ENCODE peak calls at places on chromosomes 11 and 22, in four cellular contexts. J is heart left ventricle, B is SJSA1, Z is spleen. W is an unnamed sample.
A peak's percentile ranks its signal among the peaks of the same experiment; 100 is the strongest.

GRCh38 chr11:83241291-83241946 is 44.7 kb downstream of the CCDC90B start:
- DNase-seq in Z (no peak), B (no peak), J (peak; percentile 52), W (peak; percentile 31)

GRCh38 chr11:113806403-113806802 is 26.8 kb downstream of the CLDN25 start:
- DNase-seq in J (no peak), B (peak; percentile 3), Z (no peak), W (no peak)

GRCh38 chr11:76854709-76855108 is 6.0 kb upstream of the ACER3 start:
- DNase-seq in Z (no peak), B (no peak), J (no peak), W (no peak)

GRCh38 chr11:36010010-36010740 is 66.3 kb downstream of the LDLRAD3 start:
- DNase-seq in B (no peak), Z (no peak), J (no peak), W (no peak)

GRCh38 chr11:79122759-79123158 is 318.1 kb downstream of the TENM4 start:
- DNase-seq in Z (no peak), J (no peak), B (no peak), W (peak; percentile 49)

GRCh38 chr11:86523738-86524602 is 148.4 kb downstream of the ME3 start:
- DNase-seq in J (no peak), B (peak; percentile 93), Z (no peak), W (peak; percentile 92)

GRCh38 chr11:10257478-10257877 is 36.5 kb downstream of the SBF2 start:
- DNase-seq in J (no peak), Z (no peak), B (no peak), W (no peak)

GRCh38 chr11:119532551-119532950 is 109.6 kb upstream of the THY1 start:
- DNase-seq in B (no peak), Z (peak; percentile 47), J (no peak), W (no peak)

GRCh38 chr11:3056296-3057068 is 741 bp downstream of the CARS1 start:
- DNase-seq in Z (no peak), B (peak; percentile 31), J (no peak), W (no peak)

GRCh38 chr11:58573451-58574104 is 2.1 kb downstream of the LPXN start:
- DNase-seq in Z (no peak), J (peak; percentile 50), B (peak; percentile 36), W (no peak)

GRCh38 chr11:32154275-32154674 is 63.4 kb downstream of the RCN1 start:
- DNase-seq in J (no peak), B (peak; percentile 12), Z (no peak), W (no peak)

GRCh38 chr11:75949023-75949672 is 134.1 kb downstream of the UVRAG start:
- DNase-seq in B (no peak), Z (no peak), J (no peak), W (no peak)

GRCh38 chr11:3008746-3009336 is 16.7 kb upstream of the NAP1L4 start:
- DNase-seq in B (no peak), J (no peak), Z (no peak), W (no peak)

GRCh38 chr11:9569588-9570164 is 3.8 kb upstream of the WEE1 start:
- DNase-seq in J (no peak), B (no peak), Z (no peak), W (no peak)

GRCh38 chr22:49687786-49688515 is 139.7 kb downstream of the BRD1 start:
- DNase-seq in Z (peak; percentile 36), J (no peak), B (no peak), W (no peak)

GRCh38 chr22:47161631-47162030 is 399.2 kb downstream of the TBC1D22A start:
- DNase-seq in Z (peak; percentile 63), J (no peak), B (no peak), W (no peak)

GRCh38 chr11:97461934-97462333 is 1072.1 kb downstream of the JRKL start:
- DNase-seq in J (peak; percentile 22), B (no peak), Z (no peak), W (no peak)

GRCh38 chr11:9001736-9002135 is 2.1 kb downstream of the NRIP3 start:
- DNase-seq in Z (no peak), J (no peak), B (peak; percentile 42), W (peak; percentile 79)

GRCh38 chr22:23856721-23857605 is 712 bp upstream of the SLC2A11 start:
- DNase-seq in B (no peak), J (peak; percentile 61), Z (peak; percentile 88), W (no peak)

GRCh38 chr11:69567951-69568808 is 72.8 kb upstream of the CCND1 start:
- DNase-seq in J (no peak), Z (no peak), B (peak; percentile 61), W (no peak)

GRCh38 chr11:118672865-118673264 is 6.6 kb downstream of the TREH start:
- DNase-seq in J (no peak), B (no peak), Z (no peak), W (no peak)

GRCh38 chr11:65301491-65302329 is 13.0 kb upstream of the CDC42EP2 start:
- DNase-seq in Z (peak; percentile 77), J (peak; percentile 86), B (no peak), W (no peak)

GRCh38 chr22:36197065-36197440 is 4.6 kb downstream of the APOL4 start:
- DNase-seq in B (no peak), Z (no peak), J (peak; percentile 74), W (no peak)

GRCh38 chr11:125304876-125305275 is 140.3 kb downstream of the PKNOX2 start:
- DNase-seq in Z (no peak), J (no peak), B (no peak), W (no peak)

GRCh38 chr11:22192642-22193347 is at the start of gene ANO5:
- DNase-seq in B (no peak), J (peak; percentile 87), Z (peak; percentile 78), W (no peak)

GRCh38 chr22:49734390-49734789 is 93.3 kb downstream of the BRD1 start:
- DNase-seq in B (no peak), Z (no peak), J (no peak), W (no peak)

GRCh38 chr22:19432092-19432844 is at the start of gene MRPL40:
- DNase-seq in Z (peak; percentile 99), J (peak; percentile 97), B (peak; percentile 95), W (peak; percentile 56)

GRCh38 chr11:134642206-134642605 is 230.2 kb upstream of the B3GAT1 start:
- DNase-seq in B (no peak), Z (no peak), J (no peak), W (no peak)

GRCh38 chr11:41431784-41432183 is 27.7 kb downstream of the LRRC4C start:
- DNase-seq in Z (no peak), B (peak; percentile 19), J (no peak), W (no peak)

GRCh38 chr11:123682976-123683375 is 28.6 kb upstream of the SCN3B start:
- DNase-seq in J (no peak), Z (no peak), B (no peak), W (no peak)
- H3K27me3 ChIP-seq in J (no peaks in the 10 kb centered on the region), Z (no peaks in the 10 kb centered on the region), B (no peaks in the 10 kb centered on the region), W (no peaks in the 10 kb centered on the region)

DNA sequence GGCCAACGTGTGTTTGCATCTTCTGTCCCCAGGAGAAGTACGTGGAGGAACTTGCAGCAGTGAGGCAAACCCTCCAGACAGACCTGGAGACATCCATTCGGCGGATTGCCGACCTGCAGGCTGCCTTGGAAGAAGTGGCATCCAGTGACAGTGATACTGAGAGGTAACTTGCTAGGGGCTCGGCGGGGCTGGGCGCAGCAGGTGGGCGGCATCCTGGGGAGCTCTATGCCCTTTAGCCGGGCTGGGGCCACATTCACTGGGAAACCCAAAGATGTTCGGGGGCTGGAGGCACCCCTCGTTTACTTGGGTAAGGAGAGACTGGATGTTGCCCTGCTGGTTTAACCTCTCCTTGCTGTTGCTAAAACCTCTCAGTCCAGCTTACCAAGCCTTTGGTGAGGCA is 176.9 kb upstream of the SEZ6L start:
- DNase-seq in J (no peak), Z (no peak), B (no peak), W (no peak)
- H3K27me3 ChIP-seq in J (no peaks in the 10 kb centered on the region), Z (no peaks in the 10 kb centered on the region), B (peaks cover 2% of the 10 kb centered on the region), W (no peaks in the 10 kb centered on the region)

DNA sequence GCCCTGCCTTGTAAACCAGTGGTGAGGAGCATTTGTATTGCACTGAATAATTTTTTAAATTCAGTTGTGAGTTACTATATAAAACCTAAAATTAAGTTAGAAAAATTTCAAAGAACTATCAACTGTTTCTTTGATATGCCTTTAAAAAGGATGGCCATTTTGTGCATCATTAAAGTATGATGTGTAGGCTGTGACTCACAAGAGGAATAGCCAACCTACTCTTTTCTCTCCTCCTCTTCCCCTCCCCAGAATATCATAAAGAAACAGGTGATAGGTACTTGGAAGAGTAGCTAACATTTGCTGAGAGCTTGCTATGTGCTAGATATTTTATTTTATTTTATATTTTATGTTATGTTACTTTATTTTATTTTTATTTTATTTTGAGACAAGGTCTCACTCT is 10.6 kb upstream of the PIK3C2A start:
- DNase-seq in J (no peak), B (no peak), Z (no peak), W (no peak)
- H3K27me3 ChIP-seq in J (no peaks in the 10 kb centered on the region), B (no peaks in the 10 kb centered on the region), Z (no peaks in the 10 kb centered on the region), W (no peaks in the 10 kb centered on the region)

DNA sequence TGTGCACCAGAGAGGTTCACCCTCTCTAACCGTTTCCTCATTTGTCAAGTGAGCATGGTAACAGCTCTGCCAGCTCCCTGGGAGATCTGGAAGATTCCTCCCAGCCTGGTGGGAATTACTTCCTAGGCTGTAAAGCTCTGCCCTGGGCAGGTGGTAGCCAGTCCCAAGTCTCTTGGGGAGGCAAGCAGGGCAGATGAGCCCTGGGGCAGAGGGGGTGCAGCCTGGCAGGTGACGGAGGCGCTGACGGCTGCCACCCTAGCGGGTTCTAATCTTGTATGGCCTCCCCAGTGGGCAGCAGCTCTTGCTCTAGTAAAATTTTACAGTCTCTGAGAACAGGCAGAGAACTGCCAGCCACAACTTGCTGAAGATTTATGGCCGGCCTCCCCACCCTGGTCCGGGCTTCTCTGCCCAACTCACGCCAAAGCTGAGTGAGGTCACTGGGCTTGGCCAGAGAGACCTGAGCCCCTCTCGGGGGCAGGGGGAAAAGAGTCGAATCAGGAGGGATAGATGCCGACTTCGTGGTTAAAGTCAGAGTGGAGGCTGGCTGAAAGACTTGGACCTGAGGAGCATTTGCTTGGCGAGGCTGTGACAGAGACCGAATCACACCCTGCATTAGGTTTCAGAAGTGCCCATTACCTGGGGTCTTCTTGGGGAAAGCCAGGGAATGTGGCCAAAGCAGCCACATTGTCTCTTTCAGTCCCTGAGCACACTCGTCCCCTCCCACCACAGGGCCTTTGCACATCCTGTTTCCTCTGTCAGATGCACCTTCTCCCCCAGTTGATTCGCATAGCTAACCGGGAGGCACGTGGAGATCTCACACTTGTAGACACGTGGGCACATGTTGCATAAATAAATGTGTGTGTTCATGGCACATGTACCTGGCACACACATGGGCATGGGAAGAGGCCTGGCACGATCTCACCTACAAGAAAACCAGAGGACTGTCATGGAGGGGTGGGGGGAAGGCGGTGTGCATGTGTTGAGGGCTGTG is 188.2 kb downstream of the MN1 start:
- DNase-seq in Z (no peak), B (no peak), J (no peak), W (no peak)
- H3K27me3 ChIP-seq in Z (no peaks in the 10 kb centered on the region), B (peaks cover 27% of the 10 kb centered on the region), J (peaks cover 18% of the 10 kb centered on the region), W (peaks cover 52% of the 10 kb centered on the region)

DNA sequence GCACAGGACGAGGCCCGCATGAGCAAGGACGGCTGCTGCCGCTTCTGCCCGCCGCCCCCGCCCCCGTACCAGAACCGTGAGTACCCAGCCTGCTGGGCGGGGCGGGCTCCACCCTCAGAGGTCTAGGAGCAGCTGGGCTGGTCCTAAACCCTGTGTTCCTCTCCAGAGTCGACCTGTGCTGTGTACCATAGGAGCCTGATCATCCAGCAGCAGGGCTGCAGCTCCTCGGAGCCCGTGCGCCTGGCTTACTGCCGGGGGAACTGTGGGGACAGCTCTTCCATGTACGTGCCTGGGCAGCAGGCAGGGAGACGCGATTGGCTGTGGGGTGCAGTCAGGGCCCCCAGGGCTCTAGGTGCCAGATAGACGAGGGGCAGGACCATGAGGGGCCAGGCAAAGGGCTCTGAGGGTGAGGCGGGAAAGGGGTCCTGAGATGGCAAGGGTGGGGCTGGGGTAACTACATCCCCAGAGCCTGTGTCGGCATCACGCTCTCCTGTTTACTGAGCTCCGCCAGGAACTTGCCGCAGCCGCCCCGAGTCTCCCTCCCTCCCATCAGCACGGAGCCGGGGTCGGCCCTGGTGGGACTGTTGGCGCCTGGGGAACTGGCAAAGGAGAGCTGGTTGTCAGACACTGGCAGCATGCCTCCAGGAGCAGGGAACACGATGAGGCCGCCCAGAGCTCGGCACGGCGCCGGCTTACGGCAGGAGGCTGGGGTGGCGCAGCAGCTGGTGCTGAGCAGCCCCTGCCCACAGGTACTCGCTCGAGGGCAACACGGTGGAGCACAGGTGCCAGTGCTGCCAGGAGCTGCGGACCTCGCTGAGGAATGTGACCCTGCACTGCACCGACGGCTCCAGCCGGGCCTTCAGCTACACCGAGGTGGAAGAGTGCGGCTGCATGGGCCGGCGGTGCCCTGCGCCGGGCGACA is 22.9 kb upstream of the MUC5B start:
- DNase-seq in J (peak; percentile 10), B (no peak), Z (peak; percentile 70), W (no peak)
- H3K27me3 ChIP-seq in J (peaks cover 12% of the 10 kb centered on the region), B (no peaks in the 10 kb centered on the region), Z (no peaks in the 10 kb centered on the region), W (peaks cover 38% of the 10 kb centered on the region)